ENCODE peak calls at places on chromosomes 4 and X, in seven cellular contexts. S, D, U, C, T, O and R are unnamed samples.

GRCh38 chr4:128698386-128698785 is 111.1 kb upstream of the JADE1 start:
- DNase-seq in S (no peak), D (no peak), U (no peak), C (no peak), T (no peak), O (no peak), R (no peak)

GRCh38 chr4:177005801-177006230 is 213.1 kb upstream of the VEGFC start:
- DNase-seq in S (no peak), D (no peak), U (no peak), C (no peak), T (no peak), O (peak), R (no peak)

GRCh38 chr4:8268901-8269534 is 536 bp upstream of the HTRA3 start:
- DNase-seq in S (no peak), D (no peak), U (no peak), C (no peak), T (no peak), O (no peak), R (no peak)

GRCh38 chrX:70096052-70096451 is 33.8 kb downstream of the OTUD6A start:
- DNase-seq in S (no peak), D (no peak), U (no peak), C (no peak), T (no peak), O (no peak), R (no peak)

GRCh38 chr4:3485011-3485881 is 22.1 kb downstream of the DOK7 start:
- DNase-seq in S (no peak), D (no peak), U (no peak), C (no peak), T (no peak), O (no peak), R (no peak)

GRCh38 chr4:76531597-76531996 is 96.6 kb downstream of the SHROOM3 start:
- DNase-seq in S (no peak), D (no peak), U (no peak), C (no peak), T (no peak), O (no peak), R (no peak)

GRCh38 chr4:125801373-125801772 is 486.6 kb downstream of the FAT4 start:
- DNase-seq in S (no peak), D (no peak), U (no peak), C (no peak), T (no peak), O (peak), R (no peak)

GRCh38 chr4:177302371-177303100 is 7.1 kb upstream of the NEIL3 start:
- DNase-seq in S (no peak), D (no peak), U (no peak), C (no peak), T (no peak), O (no peak), R (no peak)

GRCh38 chrX:10039821-10040793 is 72.9 kb downstream of the CLDN34 start:
- DNase-seq in S (no peak), D (no peak), U (no peak), C (no peak), T (no peak), O (no peak), R (no peak)

GRCh38 chrX:70032797-70033196 is 16.9 kb downstream of the AWAT2 start:
- DNase-seq in S (no peak), D (no peak), U (no peak), C (no peak), T (no peak), O (no peak), R (no peak)

GRCh38 chr4:15366660-15367059 is 61.2 kb upstream of the C1QTNF7 start:
- DNase-seq in S (no peak), D (no peak), U (no peak), C (no peak), T (no peak), O (peak), R (no peak)

GRCh38 chr4:107094976-107095375 is 58.9 kb upstream of the DKK2 start:
- DNase-seq in S (no peak), D (no peak), U (no peak), C (no peak), T (no peak), O (no peak), R (no peak)

GRCh38 chrX:103628386-103629290 is at the start of gene TCEAL1:
- DNase-seq in S (peak), D (no peak), U (peak), C (peak), T (no peak), O (no peak), R (peak)

GRCh38 chr4:31370866-31371465 is 650.8 kb downstream of the PCDH7 start:
- DNase-seq in S (no peak), D (no peak), U (peak), C (no peak), T (no peak), O (peak), R (no peak)

GRCh38 chrX:49111846-49112245 is 11.7 kb downstream of the GPKOW start:
- DNase-seq in S (peak), D (no peak), U (peak), C (peak), T (no peak), O (no peak), R (no peak)

GRCh38 chrX:139126493-139126892 is 404.0 kb upstream of the F9 start:
- DNase-seq in S (no peak), D (no peak), U (no peak), C (no peak), T (no peak), O (no peak), R (no peak)

GRCh38 chr4:10153161-10153560 is 36.6 kb upstream of the WDR1 start:
- DNase-seq in S (no peak), D (no peak), U (no peak), C (no peak), T (no peak), O (no peak), R (no peak)

GRCh38 chr4:77538574-77539157 is 67.0 kb upstream of the CXCL13 start:
- DNase-seq in S (no peak), D (peak), U (peak), C (no peak), T (no peak), O (peak), R (no peak)

GRCh38 chr4:159308571-159309340 is 205.9 kb downstream of the RAPGEF2 start:
- DNase-seq in S (no peak), D (no peak), U (no peak), C (no peak), T (no peak), O (peak), R (no peak)

GRCh38 chr4:31548823-31549222 is 828.7 kb downstream of the PCDH7 start:
- DNase-seq in S (no peak), D (no peak), U (peak), C (no peak), T (no peak), O (no peak), R (no peak)

GRCh38 chr4:148442830-148443549 is 776 bp upstream of the NR3C2 start:
- DNase-seq in S (no peak), D (no peak), U (peak), C (no peak), T (no peak), O (no peak), R (no peak)